ENCODE peak calls at places on chromosomes 3 and 15, in five cellular contexts. H is activated effector memory CD4-positive, alpha-beta T cell treated with Interleukin-2 at 50 U/mL for 16 hours; R is effector memory CD8-positive, alpha-beta T cell; I is EL; T is Ammon's horn. E is an unnamed sample.

GRCh38 chr15:39502616-39503195 is 78.2 kb upstream of the THBS1 start:
- DNase-seq in T (no peak), I (no peak), R (no peak), H (no peak), E (no peak)

GRCh38 chr3:45790611-45791010 is 5.7 kb downstream of the SLC6A20 start:
- DNase-seq in T (no peak), H (no peak), R (no peak), I (no peak), E (peak; percentile 5)

GRCh38 chr3:55725681-55726500 is 238.8 kb upstream of the WNT5A start:
- DNase-seq in R (no peak), T (no peak), H (no peak), I (no peak), E (peak; percentile 11)

GRCh38 chr3:14352002-14352627 is 50.3 kb upstream of the SLC6A6 start:
- DNase-seq in H (no peak), T (no peak), R (no peak), I (peak; percentile 23), E (peak; percentile 24)

GRCh38 chr3:81565066-81565465 is 196.4 kb downstream of the GBE1 start:
- DNase-seq in T (no peak), R (no peak), H (no peak), I (no peak), E (no peak)

GRCh38 chr3:123788706-123789105 is 95.4 kb downstream of the MYLK start:
- DNase-seq in H (no peak), I (peak; percentile 37), T (no peak), R (no peak), E (no peak)

GRCh38 chr15:99928429-99928981 is 195.3 kb upstream of the LYSMD4 start:
- DNase-seq in R (peak; percentile 92), T (peak; percentile 85), H (peak; percentile 87), I (peak; percentile 61), E (peak; percentile 69)

GRCh38 chr3:46472056-46472455 is 7.4 kb upstream of the LTF start:
- DNase-seq in R (no peak), T (no peak), H (no peak), I (no peak), E (no peak)

GRCh38 chr15:39887832-39888231 is 32.2 kb downstream of the GPR176 start:
- DNase-seq in I (peak; percentile 47), H (no peak), R (no peak), T (peak; percentile 37), E (peak; percentile 73)

GRCh38 chr3:47578691-47579632 is at the start of gene CSPG5:
- DNase-seq in I (peak; percentile 8), R (peak; percentile 28), H (peak; percentile 11), T (peak; percentile 41), E (no peak)

GRCh38 chr3:149702691-149703426 is 45.0 kb upstream of the WWTR1 start:
- DNase-seq in H (no peak), I (peak; percentile 92), T (no peak), R (no peak), E (peak; percentile 95)

GRCh38 chr3:24522155-24522579 is 27.5 kb upstream of the THRB start:
- DNase-seq in I (no peak), T (no peak), R (no peak), H (no peak), E (no peak)

GRCh38 chr15:101193781-101194180 is 58.1 kb downstream of the CHSY1 start:
- DNase-seq in H (no peak), R (no peak), I (no peak), T (no peak), E (no peak)

GRCh38 chr15:64970696-64971095 is 19.0 kb downstream of the SPG21 start:
- DNase-seq in R (no peak), T (no peak), H (no peak), I (no peak), E (no peak)

GRCh38 chr3:74631341-74631740 is 16.9 kb upstream of the CNTN3 start:
- DNase-seq in R (no peak), T (no peak), H (no peak), I (peak; percentile 56), E (no peak)

GRCh38 chr15:60993008-60993407 is 236.1 kb downstream of the RORA start:
- DNase-seq in T (no peak), R (no peak), I (peak; percentile 85), H (no peak), E (peak; percentile 59)

GRCh38 chr3:38016410-38016809 is 13.0 kb downstream of the PLCD1 start:
- DNase-seq in R (no peak), H (no peak), T (no peak), I (no peak), E (no peak)

GRCh38 chr15:38610748-38611147 is 46.1 kb upstream of the RASGRP1 start:
- DNase-seq in H (peak; percentile 3), R (no peak), I (no peak), T (no peak), E (no peak)

GRCh38 chr3:64033033-64033432 is 9.7 kb upstream of the PSMD6 start:
- DNase-seq in R (no peak), I (no peak), H (no peak), T (no peak), E (no peak)

GRCh38 chr15:73922186-73923151 is 3.8 kb upstream of the LOXL1 start:
- DNase-seq in R (no peak), I (peak; percentile 75), T (no peak), H (no peak), E (peak; percentile 90)

GRCh38 chr3:153667341-153667740 is 453.8 kb upstream of the ARHGEF26 start:
- DNase-seq in T (no peak), H (no peak), I (no peak), R (no peak), E (peak; percentile 18)

GRCh38 chr15:69080958-69081248 is 66.4 kb downstream of the NOX5 start:
- DNase-seq in H (no peak), T (no peak), I (no peak), R (no peak), E (no peak)

GRCh38 chr3:51539291-51539891 is 872 bp downstream of the RAD54L2 start:
- DNase-seq in I (peak; percentile 73), R (peak; percentile 9), T (peak; percentile 21), H (no peak), E (peak; percentile 64)

GRCh38 chr15:89556413-89557262 is 18.6 kb upstream of the TICRR start:
- DNase-seq in I (peak; percentile 71), R (peak; percentile 38), H (no peak), T (peak; percentile 72), E (peak; percentile 71)

GRCh38 chr3:125054436-125055164 is 1.2 kb downstream of the HEG1 start:
- DNase-seq in H (no peak), T (peak; percentile 59), I (peak; percentile 74), R (peak; percentile 28), E (peak; percentile 87)

GRCh38 chr15:39400821-39401550 is 179.9 kb upstream of the THBS1 start:
- DNase-seq in I (peak; percentile 21), R (no peak), T (no peak), H (no peak), E (no peak)

GRCh38 chr3:149473314-149473990 is 1.0 kb upstream of the TM4SF4 start:
- DNase-seq in H (no peak), T (no peak), R (no peak), I (peak; percentile 92), E (peak; percentile 98)

E was measured in LHCN-M2.